ENCODE peak calls at places on chromosome 12, in six cellular contexts. R, W, X, P, O and E are unnamed samples.

GRCh38 chr12:20631711-20632110 is 63.4 kb upstream of the SLCO1C1 start:
- DNase-seq in X (no peak), R (no peak), W (no peak), O (no peak), P (peak; percentile 59), E (no peak)

GRCh38 chr12:22084852-22085251 is 38.8 kb downstream of the CMAS start:
- DNase-seq in P (no peak), W (no peak), O (no peak), X (no peak), R (no peak), E (no peak)

GRCh38 chr12:9872743-9873142 is 3.6 kb upstream of the CLEC2B start:
- DNase-seq in R (peak; percentile 75), W (peak; percentile 40), X (no peak), O (no peak), P (no peak), E (no peak)

GRCh38 chr12:91920276-91920675 is 225.4 kb downstream of the BTG1 start:
- DNase-seq in X (no peak), R (no peak), O (no peak), P (peak; percentile 31), W (no peak), E (no peak)

GRCh38 chr12:132258543-132258942 is 70.8 kb downstream of the GALNT9 start:
- DNase-seq in P (no peak), R (no peak), X (no peak), W (no peak), O (no peak), E (no peak)

GRCh38 chr12:50655374-50655921 is 108.5 kb upstream of the ATF1 start:
- DNase-seq in X (no peak), W (no peak), P (no peak), O (no peak), R (no peak), E (no peak)

GRCh38 chr12:52708010-52708409 is 4.7 kb upstream of the KRT77 start:
- DNase-seq in P (no peak), R (no peak), X (no peak), O (no peak), W (no peak), E (no peak)

GRCh38 chr12:132619301-132620112 is 931 bp downstream of the P2RX2 start:
- DNase-seq in R (peak; percentile 67), O (no peak), X (no peak), P (no peak), W (no peak), E (no peak)

GRCh38 chr12:77940566-77940965 is 109.9 kb downstream of the NAV3 start:
- DNase-seq in O (no peak), P (peak; percentile 54), W (no peak), R (no peak), X (no peak), E (no peak)

GRCh38 chr12:100672075-100672592 is 98.7 kb downstream of the GAS2L3 start:
- DNase-seq in X (peak; percentile 46), O (no peak), W (peak; percentile 46), R (peak; percentile 50), P (no peak), E (no peak)

GRCh38 chr12:94205738-94206310 is 57.4 kb downstream of the PLXNC1 start:
- DNase-seq in R (no peak), W (no peak), X (no peak), P (no peak), O (no peak), E (no peak)

GRCh38 chr12:81835783-81836182 is 76.6 kb upstream of the PPFIA2 start:
- DNase-seq in X (no peak), W (no peak), P (no peak), R (no peak), O (no peak), E (no peak)

GRCh38 chr12:11853126-11853525 is 203.7 kb downstream of the ETV6 start:
- DNase-seq in W (no peak), X (no peak), R (no peak), O (no peak), P (no peak), E (no peak)

GRCh38 chr12:6952121-6952859 is 1.1 kb downstream of the PTPN6 start:
- DNase-seq in O (no peak), R (no peak), X (no peak), P (no peak), W (no peak), E (no peak)

GRCh38 chr12:57096099-57096572 is 7.2 kb downstream of the NAB2 start:
- DNase-seq in W (no peak), P (peak; percentile 41), X (peak; percentile 19), O (no peak), R (peak; percentile 82), E (peak; percentile 70)

GRCh38 chr12:128976120-128976519 is 122.8 kb downstream of the GLT1D1 start:
- DNase-seq in O (no peak), R (peak; percentile 72), X (peak; percentile 50), P (no peak), W (no peak), E (no peak)
- TF ChIP-seq CTCF in O (no peak), R (peak; percentile 68), X (no peak), P (no peak), W (no peak), E (peak; percentile 51)

GRCh38 chr12:15152864-15153263 is 68.4 kb downstream of the RERG start:
- DNase-seq in R (no peak), W (no peak), O (no peak), X (no peak), P (peak; percentile 84), E (no peak)

GRCh38 chr12:15154108-15154507 is 67.1 kb downstream of the RERG start:
- DNase-seq in P (no peak), W (no peak), O (no peak), X (no peak), R (no peak), E (no peak)

GRCh38 chr12:15151141-15152091 is 69.8 kb downstream of the RERG start:
- DNase-seq in W (no peak), P (peak; percentile 54), R (peak; percentile 24), O (no peak), X (peak; percentile 15), E (no peak)

GRCh38 chr12:15155271-15155670 is 65.9 kb downstream of the RERG start:
- DNase-seq in O (no peak), W (no peak), R (no peak), X (no peak), P (peak; percentile 47), E (no peak)

DNA sequence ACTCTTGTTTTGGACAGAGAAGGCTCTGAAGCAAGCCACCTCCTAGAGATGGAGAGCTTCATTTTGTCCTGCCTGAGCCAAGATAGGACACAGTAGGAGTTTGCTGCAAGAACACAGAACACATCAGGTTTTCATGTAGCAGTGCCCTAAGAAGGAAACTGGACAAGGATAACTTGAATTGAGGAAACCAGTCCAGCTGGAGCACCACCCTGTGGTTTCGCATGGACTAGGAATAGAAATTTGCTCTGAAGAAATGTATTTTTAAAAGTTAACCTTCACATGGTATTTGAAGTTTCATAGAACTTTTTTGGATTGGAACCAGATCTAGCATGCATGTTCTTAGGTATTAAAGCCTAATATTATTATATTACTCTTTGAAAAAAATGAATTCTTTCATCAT is 68.8 kb downstream of the RERG start:
- DNase-seq in P (peak; percentile 53), O (no peak), X (no peak), W (no peak), R (no peak), E (no peak)
- TF ChIP-seq CTCF in P (peak; percentile 28), O (peak; percentile 26), X (no peak), W (peak; percentile 26), R (peak; percentile 28), E (peak; percentile 61)

GRCh38 chr12:105279460-105280056 is 43.6 kb upstream of the APPL2 start:
- DNase-seq in W (no peak), O (no peak), P (peak; percentile 63), R (peak; percentile 39), X (peak; percentile 35), E (no peak)

GRCh38 chr12:105285378-105285777 is 45.1 kb upstream of the C12orf75 start:
- DNase-seq in O (no peak), W (no peak), R (no peak), P (no peak), X (no peak), E (no peak)

GRCh38 chr12:105280966-105281693 is 45.2 kb upstream of the APPL2 start:
- DNase-seq in X (no peak), R (no peak), W (no peak), O (no peak), P (no peak), E (no peak)

GRCh38 chr12:105278043-105278697 is 42.2 kb upstream of the APPL2 start:
- DNase-seq in R (no peak), P (peak; percentile 22), O (no peak), X (no peak), W (peak; percentile 83), E (no peak)

DNA sequence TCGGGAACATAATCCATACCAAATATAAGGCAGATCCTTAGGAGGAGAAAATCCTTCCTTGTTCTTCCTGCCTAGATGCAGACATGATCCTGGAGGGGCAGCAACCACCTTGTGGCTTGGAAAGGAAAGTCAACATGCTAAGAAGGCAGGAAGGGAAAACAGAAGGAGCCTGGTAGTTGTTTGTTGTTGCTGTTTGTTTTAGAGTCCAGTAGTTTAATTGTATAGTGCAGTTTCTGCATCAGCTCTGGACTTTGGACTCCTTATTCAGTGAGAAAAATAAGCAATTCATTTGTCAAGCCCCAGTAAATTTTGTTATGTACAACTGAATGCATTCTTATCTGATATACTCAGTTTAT is 45.7 kb upstream of the APPL2 start:
- DNase-seq in W (no peak), R (no peak), O (no peak), X (no peak), P (no peak), E (no peak)
- TF ChIP-seq CTCF in W (no peak), R (no peak), O (no peak), X (no peak), P (no peak), E (no peak)

GRCh38 chr12:122738561-122738960 is 7.9 kb upstream of the HCAR1 start:
- DNase-seq in P (peak; percentile 38), R (no peak), X (no peak), O (no peak), W (no peak), E (no peak)

GRCh38 chr12:122743895-122744525 is 8.6 kb upstream of the DENR start:
- DNase-seq in X (no peak), O (no peak), P (no peak), R (no peak), W (no peak), E (no peak)

GRCh38 chr12:122740351-122740750 is 9.7 kb upstream of the HCAR1 start:
- DNase-seq in W (no peak), X (no peak), O (no peak), R (no peak), P (peak; percentile 9), E (no peak)
- TF ChIP-seq CTCF in W (no peak), X (no peak), O (no peak), R (no peak), P (no peak), E (no peak)

GRCh38 chr12:38556647-38557046 is 240.1 kb downstream of the ALG10B start:
- DNase-seq in O (no peak), R (no peak), X (no peak), P (no peak), W (no peak), E (no peak)
- TF ChIP-seq CTCF in O (no peak), R (no peak), X (no peak), P (no peak), W (no peak), E (no peak)